ENCODE peak calls at places on chromosomes 4 and X, in five cellular contexts. D, H, I, B and W are unnamed samples.

GRCh38 chr4:8922481-8922880 is 50.8 kb upstream of the HMX1 start:
- DNase-seq in D (no peak), H (no peak), I (no peak), B (no peak), W (no peak)

GRCh38 chrX:111447298-111447697 is 35.3 kb upstream of the DCX start:
- DNase-seq in D (no peak), H (peak), I (no peak), B (peak), W (peak)

GRCh38 chr4:169612869-169613859 is 781 bp upstream of the NEK1 start:
- DNase-seq in D (no peak), H (peak), I (peak), B (peak), W (peak)

GRCh38 chr4:69718376-69719293 is 41.8 kb downstream of the SULT1B1 start:
- DNase-seq in D (no peak), H (no peak), I (no peak), B (peak), W (peak)

GRCh38 chrX:110915120-110915519 is 119.5 kb upstream of the CHRDL1 start:
- DNase-seq in D (peak), H (no peak), I (no peak), B (peak), W (no peak)

GRCh38 chr4:11765849-11766453 is 337.3 kb upstream of the HS3ST1 start:
- DNase-seq in D (no peak), H (no peak), I (no peak), B (peak), W (peak)

GRCh38 chr4:128242601-128243000 is 45.0 kb downstream of the PGRMC2 start:
- DNase-seq in D (no peak), H (no peak), I (no peak), B (no peak), W (no peak)

GRCh38 chr4:140743194-140743931 is 12.8 kb downstream of the TBC1D9 start:
- DNase-seq in D (no peak), H (no peak), I (no peak), B (peak), W (peak)

GRCh38 chr4:174211611-174212044 is 71.8 kb downstream of the FBXO8 start:
- DNase-seq in D (no peak), H (no peak), I (no peak), B (no peak), W (no peak)